ENCODE peak calls at places on chromosomes 1 and 21, in eight cellular contexts. One of them, this sample, is unnamed.

GRCh38 chr1:112337028-112337531 is 58.9 kb upstream of the CTTNBP2NL start:
- DNase-seq in naive thymus-derived CD4-positive, alpha-beta T cell: no peak
- DNase-seq in left cardiac atrium: peak
- DNase-seq in KBM-7: peak
- DNase-seq in activated naive CD4-positive, alpha-beta T cell: no peak
- DNase-seq in left kidney: peak
- DNase-seq in NCI-H1092: peak
- DNase-seq in prostate gland: peak
- DNase-seq in this sample: peak

GRCh38 chr1:207004931-207005830 is 27.4 kb downstream of the C1orf116 start:
- DNase-seq in naive thymus-derived CD4-positive, alpha-beta T cell: no peak
- DNase-seq in left cardiac atrium: peak
- DNase-seq in KBM-7: peak
- DNase-seq in activated naive CD4-positive, alpha-beta T cell: peak
- DNase-seq in left kidney: peak
- DNase-seq in NCI-H1092: peak
- DNase-seq in prostate gland: no peak
- DNase-seq in this sample: peak

GRCh38 chr1:180580237-180580636 is 21.5 kb downstream of the OVAAL start:
- DNase-seq in naive thymus-derived CD4-positive, alpha-beta T cell: no peak
- DNase-seq in left cardiac atrium: no peak
- DNase-seq in KBM-7: no peak
- DNase-seq in activated naive CD4-positive, alpha-beta T cell: no peak
- DNase-seq in left kidney: peak
- DNase-seq in NCI-H1092: peak
- DNase-seq in prostate gland: no peak
- DNase-seq in this sample: peak

GRCh38 chr1:117795190-117795589 is 134.2 kb downstream of the GDAP2 start:
- DNase-seq in naive thymus-derived CD4-positive, alpha-beta T cell: no peak
- DNase-seq in left cardiac atrium: peak
- DNase-seq in KBM-7: no peak
- DNase-seq in activated naive CD4-positive, alpha-beta T cell: no peak
- DNase-seq in left kidney: no peak
- DNase-seq in NCI-H1092: no peak
- DNase-seq in prostate gland: no peak
- DNase-seq in this sample: no peak

GRCh38 chr1:161038523-161039153 is at the start of gene TSTD1:
- DNase-seq in naive thymus-derived CD4-positive, alpha-beta T cell: peak
- DNase-seq in left cardiac atrium: peak
- DNase-seq in KBM-7: no peak
- DNase-seq in activated naive CD4-positive, alpha-beta T cell: peak
- DNase-seq in left kidney: peak
- DNase-seq in NCI-H1092: peak
- DNase-seq in prostate gland: peak
- DNase-seq in this sample: peak

GRCh38 chr1:1428174-1428573 is 7.1 kb upstream of the ANKRD65 start:
- DNase-seq in naive thymus-derived CD4-positive, alpha-beta T cell: no peak
- DNase-seq in left cardiac atrium: peak
- DNase-seq in KBM-7: no peak
- DNase-seq in activated naive CD4-positive, alpha-beta T cell: no peak
- DNase-seq in left kidney: no peak
- DNase-seq in NCI-H1092: no peak
- DNase-seq in prostate gland: no peak
- DNase-seq in this sample: no peak

GRCh38 chr1:113931456-113931855 is 2.3 kb downstream of the HIPK1 start:
- DNase-seq in naive thymus-derived CD4-positive, alpha-beta T cell: peak
- DNase-seq in left cardiac atrium: no peak
- DNase-seq in KBM-7: peak
- DNase-seq in activated naive CD4-positive, alpha-beta T cell: no peak
- DNase-seq in left kidney: peak
- DNase-seq in NCI-H1092: no peak
- DNase-seq in prostate gland: peak
- DNase-seq in this sample: no peak

GRCh38 chr1:117605164-117605810 is 561 bp upstream of the TENT5C start:
- DNase-seq in naive thymus-derived CD4-positive, alpha-beta T cell: no peak
- DNase-seq in left cardiac atrium: peak
- DNase-seq in KBM-7: no peak
- DNase-seq in activated naive CD4-positive, alpha-beta T cell: no peak
- DNase-seq in left kidney: no peak
- DNase-seq in NCI-H1092: no peak
- DNase-seq in prostate gland: peak
- DNase-seq in this sample: peak

GRCh38 chr1:196897158-196897828 is 9.4 kb downstream of the CFHR4 start:
- DNase-seq in naive thymus-derived CD4-positive, alpha-beta T cell: no peak
- DNase-seq in left cardiac atrium: no peak
- DNase-seq in KBM-7: no peak
- DNase-seq in activated naive CD4-positive, alpha-beta T cell: no peak
- DNase-seq in left kidney: peak
- DNase-seq in NCI-H1092: no peak
- DNase-seq in prostate gland: no peak
- DNase-seq in this sample: peak

GRCh38 chr1:242129103-242129502 is 130.2 kb upstream of the MAP1LC3C start:
- DNase-seq in naive thymus-derived CD4-positive, alpha-beta T cell: no peak
- DNase-seq in left cardiac atrium: no peak
- DNase-seq in KBM-7: peak
- DNase-seq in activated naive CD4-positive, alpha-beta T cell: no peak
- DNase-seq in left kidney: peak
- DNase-seq in NCI-H1092: peak
- DNase-seq in prostate gland: no peak
- DNase-seq in this sample: peak

GRCh38 chr1:119542492-119542946 is 35.5 kb downstream of the HSD3B1 start:
- DNase-seq in naive thymus-derived CD4-positive, alpha-beta T cell: no peak
- DNase-seq in left cardiac atrium: no peak
- DNase-seq in KBM-7: no peak
- DNase-seq in activated naive CD4-positive, alpha-beta T cell: no peak
- DNase-seq in left kidney: no peak
- DNase-seq in NCI-H1092: no peak
- DNase-seq in prostate gland: peak
- DNase-seq in this sample: no peak

GRCh38 chr21:45290948-45291612 is 3.4 kb upstream of the POFUT2 start:
- DNase-seq in naive thymus-derived CD4-positive, alpha-beta T cell: no peak
- DNase-seq in left cardiac atrium: peak
- DNase-seq in KBM-7: no peak
- DNase-seq in activated naive CD4-positive, alpha-beta T cell: no peak
- DNase-seq in left kidney: no peak
- DNase-seq in NCI-H1092: no peak
- DNase-seq in prostate gland: no peak
- DNase-seq in this sample: no peak

GRCh38 chr1:33433509-33434362 is 2.8 kb upstream of the PHC2 start:
- DNase-seq in naive thymus-derived CD4-positive, alpha-beta T cell: no peak
- DNase-seq in left cardiac atrium: peak
- DNase-seq in KBM-7: peak
- DNase-seq in activated naive CD4-positive, alpha-beta T cell: no peak
- DNase-seq in left kidney: peak
- DNase-seq in NCI-H1092: no peak
- DNase-seq in prostate gland: no peak
- DNase-seq in this sample: peak

GRCh38 chr1:154955039-154955717 is 721 bp downstream of the PBXIP1 start:
- DNase-seq in naive thymus-derived CD4-positive, alpha-beta T cell: peak
- DNase-seq in left cardiac atrium: peak
- DNase-seq in KBM-7: peak
- DNase-seq in activated naive CD4-positive, alpha-beta T cell: peak
- DNase-seq in left kidney: peak
- DNase-seq in NCI-H1092: peak
- DNase-seq in prostate gland: no peak
- DNase-seq in this sample: peak

GRCh38 chr21:39911286-39911685 is 44.0 kb downstream of the PCP4 start:
- DNase-seq in naive thymus-derived CD4-positive, alpha-beta T cell: no peak
- DNase-seq in left cardiac atrium: no peak
- DNase-seq in KBM-7: no peak
- DNase-seq in activated naive CD4-positive, alpha-beta T cell: no peak
- DNase-seq in left kidney: peak
- DNase-seq in NCI-H1092: peak
- DNase-seq in prostate gland: no peak
- DNase-seq in this sample: peak

GRCh38 chr1:100360790-100361232 is 8.5 kb downstream of the CDC14A start:
- DNase-seq in naive thymus-derived CD4-positive, alpha-beta T cell: no peak
- DNase-seq in left cardiac atrium: peak
- DNase-seq in KBM-7: no peak
- DNase-seq in activated naive CD4-positive, alpha-beta T cell: no peak
- DNase-seq in left kidney: no peak
- DNase-seq in NCI-H1092: peak
- DNase-seq in prostate gland: no peak
- DNase-seq in this sample: peak

GRCh38 chr1:218717611-218718010 is 372.5 kb downstream of the TGFB2 start:
- DNase-seq in naive thymus-derived CD4-positive, alpha-beta T cell: no peak
- DNase-seq in left cardiac atrium: no peak
- DNase-seq in KBM-7: no peak
- DNase-seq in activated naive CD4-positive, alpha-beta T cell: no peak
- DNase-seq in left kidney: no peak
- DNase-seq in NCI-H1092: no peak
- DNase-seq in prostate gland: no peak
- DNase-seq in this sample: no peak

GRCh38 chr1:12715896-12716437 is at the start of gene AADACL3:
- DNase-seq in naive thymus-derived CD4-positive, alpha-beta T cell: no peak
- DNase-seq in left cardiac atrium: no peak
- DNase-seq in KBM-7: no peak
- DNase-seq in activated naive CD4-positive, alpha-beta T cell: no peak
- DNase-seq in left kidney: no peak
- DNase-seq in NCI-H1092: no peak
- DNase-seq in prostate gland: no peak
- DNase-seq in this sample: no peak

GRCh38 chr1:192475970-192476369 is 99.6 kb upstream of the RGS1 start:
- DNase-seq in naive thymus-derived CD4-positive, alpha-beta T cell: no peak
- DNase-seq in left cardiac atrium: no peak
- DNase-seq in KBM-7: no peak
- DNase-seq in activated naive CD4-positive, alpha-beta T cell: no peak
- DNase-seq in left kidney: no peak
- DNase-seq in NCI-H1092: no peak
- DNase-seq in prostate gland: no peak
- DNase-seq in this sample: no peak

GRCh38 chr1:150109567-150109966 is 40.1 kb upstream of the PLEKHO1 start:
- DNase-seq in naive thymus-derived CD4-positive, alpha-beta T cell: peak
- DNase-seq in left cardiac atrium: no peak
- DNase-seq in KBM-7: no peak
- DNase-seq in activated naive CD4-positive, alpha-beta T cell: no peak
- DNase-seq in left kidney: no peak
- DNase-seq in NCI-H1092: no peak
- DNase-seq in prostate gland: no peak
- DNase-seq in this sample: no peak